ENCODE peak calls at places on chromosomes 5 and 9, in six cellular contexts. V is lung, B is HepG2, U is tibial artery, Y is breast epithelium, S is sigmoid colon. W is an unnamed sample.
A peak's percentile ranks its signal among the peaks of the same experiment; 100 is the strongest.

GRCh38 chr9:23665051-23665450 is 161.0 kb downstream of the ELAVL2 start:
- DNase-seq in S (no peak), V (no peak), Y (no peak), B (no peak), U (no peak), W (no peak)

GRCh38 chr9:15182755-15183154 is 124.3 kb downstream of the TTC39B start:
- DNase-seq in B (no peak), V (no peak), S (no peak), U (no peak), Y (no peak), W (no peak)

GRCh38 chr5:79878721-79879336 is 112.2 kb downstream of the MTX3 start:
- DNase-seq in U (no peak), Y (no peak), S (no peak), V (no peak), B (peak; percentile 13), W (no peak)

GRCh38 chr9:90726215-90726614 is 75.4 kb upstream of the SYK start:
- DNase-seq in Y (no peak), V (no peak), U (no peak), S (no peak), B (peak; percentile 6), W (no peak)

GRCh38 chr5:141872496-141873356 is 5.5 kb downstream of the PCDH1 start:
- DNase-seq in U (no peak), S (no peak), Y (no peak), B (no peak), V (no peak), W (no peak)

GRCh38 chr5:37217976-37218375 is 31.2 kb downstream of the CPLANE1 start:
- DNase-seq in Y (no peak), B (no peak), U (no peak), V (no peak), S (no peak), W (no peak)

GRCh38 chr9:2489838-2490314 is 131.7 kb upstream of the VLDLR start:
- DNase-seq in U (no peak), S (no peak), Y (no peak), V (no peak), B (no peak), W (no peak)

GRCh38 chr5:137731201-137731600 is 4.7 kb downstream of the KLHL3 start:
- DNase-seq in V (no peak), S (no peak), Y (no peak), U (no peak), B (no peak), W (no peak)

GRCh38 chr5:176610430-176610763 is 441 bp upstream of the GPRIN1 start:
- DNase-seq in S (no peak), Y (no peak), V (no peak), U (no peak), B (no peak), W (no peak)

GRCh38 chr5:61768692-61769281 is 436.7 kb downstream of the ZSWIM6 start:
- DNase-seq in V (no peak), B (peak; percentile 70), U (no peak), S (no peak), Y (no peak), W (no peak)

GRCh38 chr5:178832618-178833201 is 27.0 kb upstream of the ZNF354B start:
- DNase-seq in Y (no peak), U (no peak), B (no peak), V (no peak), S (no peak), W (no peak)

GRCh38 chr9:123643518-123643917 is 286.4 kb downstream of the DENND1A start:
- DNase-seq in V (peak; percentile 65), Y (no peak), S (no peak), U (no peak), B (no peak), W (no peak)

GRCh38 chr5:139481580-139482049 is 943 bp downstream of the STING1 start:
- DNase-seq in S (peak; percentile 76), B (no peak), Y (no peak), V (no peak), U (peak; percentile 46), W (no peak)
- TF ChIP-seq CTCF in S (no peak), B (no peak), Y (no peak), V (no peak), U (peak; percentile 25), W (peak; percentile 31)

GRCh38 chr5:3796736-3797135 is 201.1 kb downstream of the IRX1 start:
- DNase-seq in S (no peak), U (no peak), V (no peak), Y (no peak), B (no peak), W (no peak)
- H3K4me1 ChIP-seq in S (no peaks in the 10 kb centered on the region), U (no peaks in the 10 kb centered on the region), V (no peaks in the 10 kb centered on the region), Y (no peaks in the 10 kb centered on the region), B (no peaks in the 10 kb centered on the region), W (peaks cover 17% of the 10 kb centered on the region)

DNA sequence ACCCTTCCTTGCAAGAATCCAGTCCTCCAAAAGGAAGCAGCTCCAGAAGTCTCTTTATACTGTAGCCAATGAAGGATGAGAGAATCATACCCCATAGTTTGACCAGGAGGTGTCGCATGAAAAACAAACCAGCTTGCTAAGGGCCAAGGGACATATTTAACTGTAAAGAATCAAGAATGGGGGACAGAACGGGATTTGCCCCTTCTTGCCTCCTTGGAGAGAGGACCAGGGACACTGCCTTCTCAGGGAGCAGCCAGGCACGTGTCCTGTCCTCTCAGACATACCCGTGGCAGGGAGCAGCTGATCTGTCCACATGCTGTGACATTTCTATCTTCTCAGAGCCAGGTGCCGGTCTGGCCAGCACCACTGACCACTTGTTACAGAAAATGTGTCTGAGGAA is 11.7 kb downstream of the PRUNE2 start:
- DNase-seq in V (no peak), B (no peak), Y (no peak), S (no peak), U (no peak), W (no peak)
- TF ChIP-seq CTCF in V (no peak), B (no peak), Y (no peak), S (no peak), U (no peak), W (no peak)

DNA sequence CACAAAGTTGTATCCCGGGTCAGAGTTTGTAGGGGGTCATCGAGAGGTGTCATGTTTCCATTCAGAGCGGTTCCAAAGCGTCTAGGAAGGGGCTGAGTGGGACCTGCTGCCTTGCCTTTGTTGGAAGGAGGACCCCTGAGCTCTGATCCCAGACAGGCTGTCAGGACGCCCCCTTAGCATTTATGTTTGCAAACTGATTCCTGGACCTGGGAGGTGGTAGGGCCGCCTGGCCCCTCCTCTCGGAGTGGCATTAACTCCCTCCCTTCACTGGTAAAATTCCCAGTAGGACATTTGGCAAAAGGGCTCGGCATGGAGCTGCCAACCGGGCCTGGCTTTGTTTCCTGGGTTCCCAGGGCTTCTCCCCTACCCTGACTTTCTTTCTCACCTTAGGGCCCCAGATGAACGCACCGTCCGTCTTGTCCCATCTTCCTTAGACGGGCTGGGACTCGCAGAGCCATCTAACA is 2.5 kb downstream of the JADE2 start:
- DNase-seq in B (no peak), U (no peak), Y (no peak), V (no peak), S (no peak), W (no peak)
- H3K4me1 ChIP-seq in B (peaks cover 45% of the 10 kb centered on the region), U (peaks cover 60% of the 10 kb centered on the region), Y (peaks cover 10% of the 10 kb centered on the region), V (peaks cover 3% of the 10 kb centered on the region), S (no peaks in the 10 kb centered on the region), W (peaks cover 62% of the 10 kb centered on the region)